ENCODE peak calls at places on chromosomes 16 and 17, in eight cellular contexts. B is upper lobe of right lung, P is heart left ventricle, L is right atrium auricular region, X is left lung, H is AG10803, K is PC-9, Q is heart right ventricle. E is an unnamed sample.

GRCh38 chr16:29011112-29011511 is 26.3 kb downstream of the LAT start:
- DNase-seq in L (no peak), X (no peak), H (no peak), K (peak), P (no peak), Q (no peak), B (no peak), E (no peak)

GRCh38 chr16:85376292-85377095 is 236.6 kb upstream of the GSE1 start:
- DNase-seq in K (no peak), Q (peak), X (no peak), H (peak), B (no peak), L (no peak), P (peak), E (peak)

GRCh38 chr17:1390422-1391367 is 9.3 kb downstream of the YWHAE start:
- DNase-seq in L (no peak), Q (no peak), X (no peak), K (no peak), B (no peak), P (no peak), H (no peak), E (no peak)

GRCh38 chr16:81237282-81237681 is 1.2 kb upstream of the BCO1 start:
- DNase-seq in X (no peak), P (peak), K (no peak), H (peak), Q (peak), B (no peak), L (peak), E (peak)

GRCh38 chr17:2238432-2239169 is 65.0 kb downstream of the SMG6 start:
- DNase-seq in X (no peak), K (no peak), P (peak), B (no peak), Q (peak), H (no peak), L (no peak), E (no peak)

GRCh38 chr17:76951375-76951905 is 83.2 kb downstream of the MGAT5B start:
- DNase-seq in P (no peak), K (no peak), B (no peak), H (no peak), X (no peak), Q (no peak), L (no peak), E (no peak)

GRCh38 chr17:75856062-75856681 is 1.0 kb upstream of the WBP2 start:
- DNase-seq in B (no peak), P (peak), L (no peak), H (no peak), Q (no peak), X (no peak), K (peak), E (peak)

GRCh38 chr17:18235743-18236256 is 10.4 kb downstream of the LLGL1 start:
- DNase-seq in H (peak), X (no peak), B (no peak), L (no peak), P (no peak), Q (no peak), K (peak), E (no peak)

GRCh38 chr17:5355416-5356129 is 63.9 kb downstream of the NUP88 start:
- DNase-seq in L (no peak), Q (no peak), K (no peak), H (peak), X (no peak), P (no peak), B (no peak), E (no peak)

GRCh38 chr17:68937890-68938514 is 17.2 kb downstream of the ABCA8 start:
- DNase-seq in L (no peak), B (no peak), Q (no peak), K (no peak), X (no peak), P (no peak), H (no peak), E (no peak)

GRCh38 chr17:72376486-72377345 is 255.9 kb downstream of the SOX9 start:
- DNase-seq in B (no peak), P (no peak), X (no peak), K (no peak), L (no peak), Q (no peak), H (peak), E (no peak)

DNA sequence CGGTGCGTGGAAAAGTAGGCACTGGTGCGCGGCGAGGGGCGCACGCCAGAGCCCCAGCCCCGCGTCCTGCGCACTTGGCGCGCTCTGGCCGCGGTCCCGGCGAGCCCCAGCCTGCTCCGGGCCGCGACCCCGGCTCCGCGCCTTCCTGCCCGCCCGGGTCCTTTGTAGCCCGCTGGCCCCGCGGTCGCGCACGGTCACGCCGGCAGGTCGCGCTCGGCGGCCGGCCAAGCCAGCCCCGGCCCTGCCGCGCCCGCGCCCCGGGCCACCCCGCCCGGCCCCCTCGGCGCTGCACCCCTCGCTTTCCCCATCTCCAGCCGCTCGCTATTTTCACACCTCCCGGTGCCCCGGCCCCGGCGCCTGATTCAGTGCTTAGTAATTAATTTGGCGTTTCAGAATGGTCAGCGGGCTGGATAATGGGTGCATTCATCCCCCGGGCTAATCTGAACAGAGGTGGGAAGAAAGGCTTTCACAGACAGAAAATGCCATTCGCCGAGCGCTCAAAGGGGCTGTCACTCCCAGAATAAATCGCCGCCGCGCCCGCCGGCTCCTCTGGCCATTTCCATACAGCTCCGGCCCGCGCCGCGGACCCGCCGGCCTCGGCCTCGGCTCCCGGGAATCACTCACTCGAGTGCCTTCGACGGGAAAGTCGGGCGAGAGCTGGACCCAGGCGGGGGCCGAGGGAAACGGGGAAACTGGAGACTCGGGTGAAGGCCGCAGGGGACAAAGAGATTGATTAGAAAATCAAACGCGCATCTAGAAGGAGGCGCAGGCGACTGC is 17.8 kb upstream of the NTN1 start:
- DNase-seq in H (no peak), Q (peak), X (no peak), P (no peak), L (no peak), B (no peak), K (no peak), E (no peak)
- H3K4me3 ChIP-seq in H (no peak), Q (peak), X (peak), P (peak), L (peak), B (peak), K (peak), E (no peak)

DNA sequence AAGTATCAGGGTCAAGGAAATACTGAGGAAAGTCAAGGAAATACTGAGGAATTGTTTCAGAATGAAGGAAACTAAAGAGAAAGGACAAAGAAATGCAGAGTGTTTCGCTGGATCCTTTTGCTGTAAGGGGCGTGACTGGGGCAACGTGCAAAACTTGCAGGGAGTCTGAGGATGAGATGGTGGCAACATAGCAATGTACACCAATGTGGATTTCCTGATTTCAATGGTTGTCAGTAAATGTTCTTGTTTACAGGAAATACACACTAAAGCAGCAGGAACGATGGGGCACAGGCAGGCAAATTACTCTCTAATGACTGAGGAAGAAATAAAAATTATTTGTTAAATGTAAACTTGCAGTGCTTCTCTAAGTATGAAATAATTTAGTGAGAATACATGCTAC is 34.4 kb downstream of the ZZEF1 start:
- DNase-seq in Q (no peak), X (no peak), P (no peak), H (no peak), B (no peak), K (no peak), L (no peak), E (no peak)
- H3K4me3 ChIP-seq in Q (no peak), X (no peak), P (no peak), H (no peak), B (no peak), K (no peak), L (no peak), E (no peak)

GRCh38 chr16:11562941-11563340 is 23.8 kb downstream of the LITAF start:
- DNase-seq in H (no peak), K (no peak), Q (no peak), L (no peak), X (no peak), B (peak), P (no peak), E (no peak)

GRCh38 chr16:11561856-11562255 is 24.9 kb downstream of the LITAF start:
- DNase-seq in H (no peak), K (no peak), Q (no peak), L (no peak), B (no peak), X (no peak), P (no peak), E (no peak)

GRCh38 chr16:11561440-11561797 is 25.3 kb downstream of the LITAF start:
- DNase-seq in X (no peak), P (no peak), B (no peak), Q (no peak), H (no peak), K (no peak), L (no peak), E (no peak)

GRCh38 chr16:11562411-11562810 is 24.3 kb downstream of the LITAF start:
- DNase-seq in K (no peak), X (no peak), Q (no peak), B (no peak), H (no peak), L (no peak), P (no peak), E (no peak)

GRCh38 chr16:11560701-11561439 is 25.8 kb downstream of the LITAF start:
- DNase-seq in B (peak), K (no peak), Q (no peak), X (no peak), L (no peak), P (peak), H (no peak), E (no peak)
- H3K4me3 ChIP-seq in B (no peak), K (no peak), Q (no peak), X (no peak), L (no peak), P (no peak), H (no peak), E (no peak)

DNA sequence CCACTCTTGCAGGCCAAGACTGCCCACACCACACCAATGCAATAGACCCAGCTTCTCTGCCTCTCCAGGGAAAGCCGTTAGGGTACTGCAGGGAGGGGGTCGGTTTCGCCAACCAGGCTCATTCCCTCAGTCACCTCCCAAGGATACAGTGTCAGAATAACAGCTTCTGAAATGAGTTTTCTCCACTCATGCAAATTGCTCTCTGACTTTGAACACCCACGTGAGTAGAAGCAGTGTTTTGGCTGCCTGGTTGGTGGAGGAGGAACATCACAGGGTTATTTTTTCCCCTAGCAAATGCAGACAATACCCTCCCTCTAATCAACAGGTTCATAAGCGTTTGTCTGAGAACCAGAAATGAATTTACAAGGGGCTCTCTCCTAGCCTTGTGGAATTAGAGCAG is 229.6 kb downstream of the MSI2 start:
- DNase-seq in X (no peak), Q (no peak), B (no peak), H (no peak), P (no peak), L (no peak), K (peak), E (no peak)
- H3K4me3 ChIP-seq in X (no peak), Q (no peak), B (no peak), H (no peak), P (no peak), L (no peak), K (no peak), E (no peak)

GRCh38 chr16:2664522-2665096 is 17.7 kb upstream of the KCTD5 start:
- DNase-seq in K (peak), X (no peak), B (no peak), Q (no peak), H (no peak), P (no peak), L (no peak), E (no peak)

GRCh38 chr16:2663553-2664521 is 18.5 kb upstream of the KCTD5 start:
- DNase-seq in Q (no peak), P (no peak), H (peak), K (no peak), B (no peak), L (peak), X (no peak), E (peak)
- H3K4me3 ChIP-seq in Q (no peak), P (no peak), H (no peak), K (no peak), B (no peak), L (no peak), X (no peak), E (no peak)

GRCh38 chr17:44983563-44983962 is 15.5 kb upstream of the C1QL1 start:
- DNase-seq in L (no peak), K (no peak), P (peak), B (no peak), Q (peak), H (no peak), X (no peak), E (no peak)

GRCh38 chr17:44982113-44982702 is 14.1 kb upstream of the C1QL1 start:
- DNase-seq in H (no peak), B (no peak), X (no peak), P (no peak), Q (no peak), L (no peak), K (no peak), E (no peak)

GRCh38 chr17:44978807-44979206 is 10.7 kb upstream of the C1QL1 start:
- DNase-seq in X (no peak), Q (no peak), P (no peak), B (no peak), H (no peak), L (no peak), K (no peak), E (no peak)

GRCh38 chr17:44979426-44980273 is 11.5 kb upstream of the C1QL1 start:
- DNase-seq in B (no peak), H (no peak), X (no peak), Q (peak), P (peak), K (no peak), L (no peak), E (no peak)

DNA sequence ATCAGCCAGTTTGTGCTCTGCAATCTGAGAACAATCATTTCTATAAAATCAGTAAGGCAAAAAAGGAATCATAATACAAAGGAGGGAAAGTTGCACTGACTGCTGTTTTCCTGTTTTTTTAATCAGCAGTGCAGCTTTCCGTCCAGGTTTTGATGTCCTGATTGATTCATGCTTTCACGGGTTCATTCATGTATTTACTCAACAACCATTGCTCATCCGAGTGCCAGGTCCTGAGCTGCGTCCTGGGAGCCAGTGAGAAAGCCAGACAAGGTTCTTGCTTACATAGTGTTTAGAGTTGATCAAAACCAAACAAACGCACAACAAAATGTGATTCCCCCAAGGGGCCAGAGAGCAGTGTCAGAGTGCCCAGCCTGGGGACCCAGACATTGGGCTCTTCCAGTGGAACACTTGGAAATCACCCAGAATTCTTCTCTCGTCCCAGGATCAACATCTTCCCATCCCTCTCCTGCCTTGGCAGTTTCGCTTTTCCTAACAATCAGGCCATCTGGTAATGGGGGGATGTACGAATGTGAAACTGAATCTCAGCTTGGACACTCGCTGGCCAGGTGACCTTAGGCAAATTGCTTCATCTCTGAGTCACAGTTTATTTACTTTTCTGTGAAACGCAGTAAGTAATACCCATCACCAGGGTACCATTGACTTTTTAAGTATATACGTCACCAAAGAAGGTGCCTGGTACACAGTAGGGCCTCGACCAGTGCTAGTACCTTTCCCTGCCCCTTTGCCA is 13.3 kb upstream of the C1QL1 start:
- DNase-seq in Q (no peak), H (peak), B (no peak), P (no peak), X (no peak), L (no peak), K (peak), E (no peak)
- H3K4me3 ChIP-seq in Q (no peak), H (no peak), B (no peak), P (no peak), X (no peak), L (no peak), K (peak), E (no peak)

E was measured in mucosa of descending colon.